ENCODE peak calls at places on chromosome 3, in six cellular contexts. One of them, this sample, is unnamed.

GRCh38 chr3:128503164-128503651 is 10.2 kb upstream of the GATA2 start:
- DNase-seq in activated CD4-positive, alpha-beta memory T cell treated with anti-CD3 and anti-CD28 coated beads for 36 hours: no peak
- DNase-seq in mucosa of gallbladder: no peak
- DNase-seq in NT2/D1: no peak
- DNase-seq in dorsolateral prefrontal cortex: no peak
- DNase-seq in cardiac fibroblast: no peak
- DNase-seq in this sample: no peak

GRCh38 chr3:4752201-4753072 is 226.8 kb upstream of the BHLHE40 start:
- DNase-seq in activated CD4-positive, alpha-beta memory T cell treated with anti-CD3 and anti-CD28 coated beads for 36 hours: no peak
- DNase-seq in mucosa of gallbladder: peak; percentile 70
- DNase-seq in NT2/D1: no peak
- DNase-seq in dorsolateral prefrontal cortex: no peak
- DNase-seq in cardiac fibroblast: peak; percentile 48
- DNase-seq in this sample: peak; percentile 64

GRCh38 chr3:157104928-157105652 is 54.9 kb downstream of the CCNL1 start:
- DNase-seq in activated CD4-positive, alpha-beta memory T cell treated with anti-CD3 and anti-CD28 coated beads for 36 hours: no peak
- DNase-seq in mucosa of gallbladder: no peak
- DNase-seq in NT2/D1: peak; percentile 49
- DNase-seq in dorsolateral prefrontal cortex: no peak
- DNase-seq in cardiac fibroblast: no peak
- DNase-seq in this sample: peak; percentile 33

GRCh38 chr3:4809970-4810369 is 169.3 kb upstream of the BHLHE40 start:
- DNase-seq in activated CD4-positive, alpha-beta memory T cell treated with anti-CD3 and anti-CD28 coated beads for 36 hours: no peak
- DNase-seq in mucosa of gallbladder: no peak
- DNase-seq in NT2/D1: no peak
- DNase-seq in dorsolateral prefrontal cortex: no peak
- DNase-seq in cardiac fibroblast: no peak
- DNase-seq in this sample: no peak

GRCh38 chr3:186481526-186481925 is 62.7 kb downstream of the CRYGS start:
- DNase-seq in activated CD4-positive, alpha-beta memory T cell treated with anti-CD3 and anti-CD28 coated beads for 36 hours: no peak
- DNase-seq in mucosa of gallbladder: no peak
- DNase-seq in NT2/D1: no peak
- DNase-seq in dorsolateral prefrontal cortex: no peak
- DNase-seq in cardiac fibroblast: no peak
- DNase-seq in this sample: no peak

GRCh38 chr3:107985496-107985895 is 105.3 kb downstream of the CD47 start:
- DNase-seq in activated CD4-positive, alpha-beta memory T cell treated with anti-CD3 and anti-CD28 coated beads for 36 hours: peak; percentile 68
- DNase-seq in mucosa of gallbladder: no peak
- DNase-seq in NT2/D1: no peak
- DNase-seq in dorsolateral prefrontal cortex: no peak
- DNase-seq in cardiac fibroblast: peak; percentile 60
- DNase-seq in this sample: no peak

GRCh38 chr3:139107424-139108252 is 62.9 kb upstream of the PRR23C start:
- DNase-seq in activated CD4-positive, alpha-beta memory T cell treated with anti-CD3 and anti-CD28 coated beads for 36 hours: no peak
- DNase-seq in mucosa of gallbladder: no peak
- DNase-seq in NT2/D1: no peak
- DNase-seq in dorsolateral prefrontal cortex: no peak
- DNase-seq in cardiac fibroblast: no peak
- DNase-seq in this sample: no peak

GRCh38 chr3:129686941-129687340 is 80.5 kb upstream of the PLXND1 start:
- DNase-seq in activated CD4-positive, alpha-beta memory T cell treated with anti-CD3 and anti-CD28 coated beads for 36 hours: no peak
- DNase-seq in mucosa of gallbladder: peak; percentile 34
- DNase-seq in NT2/D1: no peak
- DNase-seq in dorsolateral prefrontal cortex: no peak
- DNase-seq in cardiac fibroblast: no peak
- DNase-seq in this sample: no peak

GRCh38 chr3:175199961-175200360 is 340.8 kb downstream of the NAALADL2 start:
- DNase-seq in activated CD4-positive, alpha-beta memory T cell treated with anti-CD3 and anti-CD28 coated beads for 36 hours: no peak
- DNase-seq in mucosa of gallbladder: no peak
- DNase-seq in NT2/D1: no peak
- DNase-seq in dorsolateral prefrontal cortex: no peak
- DNase-seq in cardiac fibroblast: peak; percentile 31
- DNase-seq in this sample: no peak

GRCh38 chr3:126133606-126134005 is 46.8 kb downstream of the ALDH1L1 start:
- DNase-seq in activated CD4-positive, alpha-beta memory T cell treated with anti-CD3 and anti-CD28 coated beads for 36 hours: peak; percentile 5
- DNase-seq in mucosa of gallbladder: no peak
- DNase-seq in NT2/D1: no peak
- DNase-seq in dorsolateral prefrontal cortex: peak; percentile 22
- DNase-seq in cardiac fibroblast: no peak
- DNase-seq in this sample: peak; percentile 3

GRCh38 chr3:29465836-29466235 is 185.0 kb downstream of the RBMS3 start:
- DNase-seq in activated CD4-positive, alpha-beta memory T cell treated with anti-CD3 and anti-CD28 coated beads for 36 hours: no peak
- DNase-seq in mucosa of gallbladder: no peak
- DNase-seq in NT2/D1: no peak
- DNase-seq in dorsolateral prefrontal cortex: no peak
- DNase-seq in cardiac fibroblast: peak; percentile 71
- DNase-seq in this sample: no peak

GRCh38 chr3:196712514-196713413 is 587 bp downstream of the PIGX start:
- DNase-seq in activated CD4-positive, alpha-beta memory T cell treated with anti-CD3 and anti-CD28 coated beads for 36 hours: no peak
- DNase-seq in mucosa of gallbladder: peak; percentile 34
- DNase-seq in NT2/D1: peak; percentile 32
- DNase-seq in dorsolateral prefrontal cortex: peak; percentile 56
- DNase-seq in cardiac fibroblast: peak; percentile 67
- DNase-seq in this sample: peak; percentile 74

GRCh38 chr3:24351779-24352469 is 142.7 kb downstream of the THRB start:
- DNase-seq in activated CD4-positive, alpha-beta memory T cell treated with anti-CD3 and anti-CD28 coated beads for 36 hours: no peak
- DNase-seq in mucosa of gallbladder: peak; percentile 46
- DNase-seq in NT2/D1: no peak
- DNase-seq in dorsolateral prefrontal cortex: no peak
- DNase-seq in cardiac fibroblast: peak; percentile 21
- DNase-seq in this sample: no peak

GRCh38 chr3:123642182-123642956 is 57.5 kb upstream of the HACD2 start:
- DNase-seq in activated CD4-positive, alpha-beta memory T cell treated with anti-CD3 and anti-CD28 coated beads for 36 hours: peak; percentile 77
- DNase-seq in mucosa of gallbladder: peak; percentile 79
- DNase-seq in NT2/D1: peak; percentile 85
- DNase-seq in dorsolateral prefrontal cortex: peak; percentile 62
- DNase-seq in cardiac fibroblast: peak; percentile 97
- DNase-seq in this sample: peak; percentile 84

GRCh38 chr3:109045271-109046051 is 72.5 kb downstream of the MORC1 start:
- DNase-seq in activated CD4-positive, alpha-beta memory T cell treated with anti-CD3 and anti-CD28 coated beads for 36 hours: no peak
- DNase-seq in mucosa of gallbladder: no peak
- DNase-seq in NT2/D1: no peak
- DNase-seq in dorsolateral prefrontal cortex: no peak
- DNase-seq in cardiac fibroblast: no peak
- DNase-seq in this sample: no peak

GRCh38 chr3:50604628-50605588 is 6.7 kb downstream of the CISH start:
- DNase-seq in activated CD4-positive, alpha-beta memory T cell treated with anti-CD3 and anti-CD28 coated beads for 36 hours: peak; percentile 51
- DNase-seq in mucosa of gallbladder: peak; percentile 50
- DNase-seq in NT2/D1: no peak
- DNase-seq in dorsolateral prefrontal cortex: no peak
- DNase-seq in cardiac fibroblast: no peak
- DNase-seq in this sample: peak; percentile 72

GRCh38 chr3:43632269-43632733 is 10.5 kb upstream of the ANO10 start:
- DNase-seq in activated CD4-positive, alpha-beta memory T cell treated with anti-CD3 and anti-CD28 coated beads for 36 hours: no peak
- DNase-seq in mucosa of gallbladder: no peak
- DNase-seq in NT2/D1: no peak
- DNase-seq in dorsolateral prefrontal cortex: no peak
- DNase-seq in cardiac fibroblast: peak; percentile 93
- DNase-seq in this sample: no peak

GRCh38 chr3:124686028-124686670 is 44.1 kb upstream of the UMPS start:
- DNase-seq in activated CD4-positive, alpha-beta memory T cell treated with anti-CD3 and anti-CD28 coated beads for 36 hours: no peak
- DNase-seq in mucosa of gallbladder: no peak
- DNase-seq in NT2/D1: no peak
- DNase-seq in dorsolateral prefrontal cortex: no peak
- DNase-seq in cardiac fibroblast: no peak
- DNase-seq in this sample: no peak

GRCh38 chr3:171982829-171983228 is 56.5 kb upstream of the FNDC3B start:
- DNase-seq in activated CD4-positive, alpha-beta memory T cell treated with anti-CD3 and anti-CD28 coated beads for 36 hours: no peak
- DNase-seq in mucosa of gallbladder: no peak
- DNase-seq in NT2/D1: no peak
- DNase-seq in dorsolateral prefrontal cortex: no peak
- DNase-seq in cardiac fibroblast: peak; percentile 61
- DNase-seq in this sample: no peak

GRCh38 chr3:58006661-58007060 is 1.6 kb upstream of the FLNB start:
- DNase-seq in activated CD4-positive, alpha-beta memory T cell treated with anti-CD3 and anti-CD28 coated beads for 36 hours: no peak
- DNase-seq in mucosa of gallbladder: no peak
- DNase-seq in NT2/D1: no peak
- DNase-seq in dorsolateral prefrontal cortex: no peak
- DNase-seq in cardiac fibroblast: no peak
- DNase-seq in this sample: no peak

GRCh38 chr3:141471160-141471559 is 15.7 kb upstream of the RASA2 start:
- DNase-seq in activated CD4-positive, alpha-beta memory T cell treated with anti-CD3 and anti-CD28 coated beads for 36 hours: no peak
- DNase-seq in mucosa of gallbladder: no peak
- DNase-seq in NT2/D1: no peak
- DNase-seq in dorsolateral prefrontal cortex: no peak
- DNase-seq in cardiac fibroblast: peak; percentile 87
- DNase-seq in this sample: no peak

GRCh38 chr3:141280086-141280485 is 48.5 kb downstream of the PXYLP1 start:
- DNase-seq in activated CD4-positive, alpha-beta memory T cell treated with anti-CD3 and anti-CD28 coated beads for 36 hours: no peak
- DNase-seq in mucosa of gallbladder: peak; percentile 32
- DNase-seq in NT2/D1: no peak
- DNase-seq in dorsolateral prefrontal cortex: no peak
- DNase-seq in cardiac fibroblast: no peak
- DNase-seq in this sample: no peak

GRCh38 chr3:13571831-13572750 is 23.2 kb downstream of the FBLN2 start:
- DNase-seq in activated CD4-positive, alpha-beta memory T cell treated with anti-CD3 and anti-CD28 coated beads for 36 hours: no peak
- DNase-seq in mucosa of gallbladder: no peak
- DNase-seq in NT2/D1: no peak
- DNase-seq in dorsolateral prefrontal cortex: no peak
- DNase-seq in cardiac fibroblast: no peak
- DNase-seq in this sample: no peak

GRCh38 chr3:143298886-143299535 is 179.4 kb downstream of the CHST2 start:
- DNase-seq in activated CD4-positive, alpha-beta memory T cell treated with anti-CD3 and anti-CD28 coated beads for 36 hours: no peak
- DNase-seq in mucosa of gallbladder: no peak
- DNase-seq in NT2/D1: no peak
- DNase-seq in dorsolateral prefrontal cortex: no peak
- DNase-seq in cardiac fibroblast: no peak
- DNase-seq in this sample: no peak

GRCh38 chr3:122962149-122962548 is 65.4 kb downstream of the SEMA5B start:
- DNase-seq in activated CD4-positive, alpha-beta memory T cell treated with anti-CD3 and anti-CD28 coated beads for 36 hours: no peak
- DNase-seq in mucosa of gallbladder: no peak
- DNase-seq in NT2/D1: no peak
- DNase-seq in dorsolateral prefrontal cortex: peak; percentile 84
- DNase-seq in cardiac fibroblast: no peak
- DNase-seq in this sample: no peak

GRCh38 chr3:137171834-137172603 is 214.2 kb downstream of the IL20RB start:
- DNase-seq in activated CD4-positive, alpha-beta memory T cell treated with anti-CD3 and anti-CD28 coated beads for 36 hours: no peak
- DNase-seq in mucosa of gallbladder: no peak
- DNase-seq in NT2/D1: no peak
- DNase-seq in dorsolateral prefrontal cortex: no peak
- DNase-seq in cardiac fibroblast: no peak
- DNase-seq in this sample: no peak

GRCh38 chr3:69695443-69695842 is 43.8 kb upstream of the MITF start:
- DNase-seq in activated CD4-positive, alpha-beta memory T cell treated with anti-CD3 and anti-CD28 coated beads for 36 hours: no peak
- DNase-seq in mucosa of gallbladder: no peak
- DNase-seq in NT2/D1: no peak
- DNase-seq in dorsolateral prefrontal cortex: no peak
- DNase-seq in cardiac fibroblast: no peak
- DNase-seq in this sample: no peak

GRCh38 chr3:72820405-72820804 is 27.8 kb downstream of the SHQ1 start:
- DNase-seq in activated CD4-positive, alpha-beta memory T cell treated with anti-CD3 and anti-CD28 coated beads for 36 hours: no peak
- DNase-seq in mucosa of gallbladder: peak; percentile 28
- DNase-seq in NT2/D1: no peak
- DNase-seq in dorsolateral prefrontal cortex: no peak
- DNase-seq in cardiac fibroblast: peak; percentile 79
- DNase-seq in this sample: peak; percentile 31

GRCh38 chr3:33578325-33579180 is 138.3 kb upstream of the UBP1 start:
- DNase-seq in activated CD4-positive, alpha-beta memory T cell treated with anti-CD3 and anti-CD28 coated beads for 36 hours: no peak
- DNase-seq in mucosa of gallbladder: no peak
- DNase-seq in NT2/D1: peak; percentile 61
- DNase-seq in dorsolateral prefrontal cortex: no peak
- DNase-seq in cardiac fibroblast: peak; percentile 59
- DNase-seq in this sample: no peak

GRCh38 chr3:124276163-124276862 is 284.4 kb upstream of the ROPN1 start:
- DNase-seq in activated CD4-positive, alpha-beta memory T cell treated with anti-CD3 and anti-CD28 coated beads for 36 hours: no peak
- DNase-seq in mucosa of gallbladder: no peak
- DNase-seq in NT2/D1: no peak
- DNase-seq in dorsolateral prefrontal cortex: no peak
- DNase-seq in cardiac fibroblast: no peak
- DNase-seq in this sample: no peak

GRCh38 chr3:51675201-51675611 is 4.2 kb downstream of the TEX264 start:
- DNase-seq in activated CD4-positive, alpha-beta memory T cell treated with anti-CD3 and anti-CD28 coated beads for 36 hours: peak; percentile 64
- DNase-seq in mucosa of gallbladder: no peak
- DNase-seq in NT2/D1: no peak
- DNase-seq in dorsolateral prefrontal cortex: no peak
- DNase-seq in cardiac fibroblast: peak; percentile 65
- DNase-seq in this sample: no peak

GRCh38 chr3:179739816-179740594 is 87.2 kb downstream of the USP13 start:
- DNase-seq in activated CD4-positive, alpha-beta memory T cell treated with anti-CD3 and anti-CD28 coated beads for 36 hours: no peak
- DNase-seq in mucosa of gallbladder: no peak
- DNase-seq in NT2/D1: no peak
- DNase-seq in dorsolateral prefrontal cortex: no peak
- DNase-seq in cardiac fibroblast: peak; percentile 19
- DNase-seq in this sample: no peak

GRCh38 chr3:108500728-108501127 is 9.7 kb downstream of the MYH15 start:
- DNase-seq in activated CD4-positive, alpha-beta memory T cell treated with anti-CD3 and anti-CD28 coated beads for 36 hours: no peak
- DNase-seq in mucosa of gallbladder: no peak
- DNase-seq in NT2/D1: no peak
- DNase-seq in dorsolateral prefrontal cortex: no peak
- DNase-seq in cardiac fibroblast: peak; percentile 41
- DNase-seq in this sample: no peak

GRCh38 chr3:72336114-72336651 is 512.1 kb downstream of the SHQ1 start:
- DNase-seq in activated CD4-positive, alpha-beta memory T cell treated with anti-CD3 and anti-CD28 coated beads for 36 hours: no peak
- DNase-seq in mucosa of gallbladder: no peak
- DNase-seq in NT2/D1: no peak
- DNase-seq in dorsolateral prefrontal cortex: no peak
- DNase-seq in cardiac fibroblast: no peak
- DNase-seq in this sample: no peak